ENCODE peak calls at places on chromosomes 5 and 9, in six cellular contexts. L is HepG2, V is fibroblast of lung, I is keratinocyte, S is GM23248, E is OCI-LY7. X is an unnamed sample. For H4K20me1, the result is how much of the 10 kb centered on the place peaks cover.

GRCh38 chr9:99259231-99259918 is 37.3 kb downstream of the SEC61B start:
- DNase-seq in L (no peak), V (peak), I (no peak), S (peak), E (peak), X (no peak)

GRCh38 chr5:83473344-83474169 is 2.0 kb downstream of the VCAN start:
- DNase-seq in L (no peak), V (peak), I (no peak), S (peak), E (no peak), X (peak)

GRCh38 chr9:13209498-13209897 is 70.0 kb downstream of the MPDZ start:
- DNase-seq in L (no peak), V (no peak), I (no peak), S (no peak), E (no peak), X (no peak)

GRCh38 chr5:107486489-107486888 is 184.2 kb downstream of the EFNA5 start:
- DNase-seq in L (no peak), V (no peak), I (peak), S (peak), E (no peak), X (no peak)

GRCh38 chr9:3435732-3436131 is 90.1 kb downstream of the RFX3 start:
- DNase-seq in L (no peak), V (no peak), I (no peak), S (no peak), E (no peak), X (no peak)

GRCh38 chr5:20654033-20654432 is 666.0 kb upstream of the CDH18 start:
- DNase-seq in L (no peak), V (no peak), I (no peak), S (no peak), E (no peak), X (no peak)

GRCh38 chr9:8235489-8235888 is 435.9 kb upstream of the DMAC1 start:
- DNase-seq in L (no peak), V (no peak), I (no peak), S (no peak), E (no peak), X (no peak)

GRCh38 chr9:111108946-111109345 is 70.7 kb upstream of the LPAR1 start:
- DNase-seq in L (no peak), V (peak), I (no peak), S (peak), E (no peak), X (peak)

GRCh38 chr9:97703437-97704326 is 6.5 kb upstream of the XPA start:
- DNase-seq in L (peak), V (peak), I (peak), S (peak), E (no peak), X (peak)

GRCh38 chr9:115006660-115007059 is 76.3 kb upstream of the TNFSF8 start:
- DNase-seq in L (no peak), V (peak), I (no peak), S (peak), E (no peak), X (peak)

GRCh38 chr5:78747703-78748359 is 99.3 kb upstream of the LHFPL2 start:
- DNase-seq in L (no peak), V (peak), I (no peak), S (peak), E (no peak), X (peak)

GRCh38 chr5:177084175-177084574 is 2.5 kb upstream of the FGFR4 start:
- DNase-seq in L (no peak), V (no peak), I (no peak), S (no peak), E (no peak), X (peak)

GRCh38 chr9:87973791-87974292 is 491 bp downstream of the CDK20 start:
- DNase-seq in L (no peak), V (no peak), I (no peak), S (no peak), E (no peak), X (no peak)
- H2AFZ ChIP-seq in L (no peak), V (peak), I (peak), S (peak), E (no peak), X (peak)

DNA sequence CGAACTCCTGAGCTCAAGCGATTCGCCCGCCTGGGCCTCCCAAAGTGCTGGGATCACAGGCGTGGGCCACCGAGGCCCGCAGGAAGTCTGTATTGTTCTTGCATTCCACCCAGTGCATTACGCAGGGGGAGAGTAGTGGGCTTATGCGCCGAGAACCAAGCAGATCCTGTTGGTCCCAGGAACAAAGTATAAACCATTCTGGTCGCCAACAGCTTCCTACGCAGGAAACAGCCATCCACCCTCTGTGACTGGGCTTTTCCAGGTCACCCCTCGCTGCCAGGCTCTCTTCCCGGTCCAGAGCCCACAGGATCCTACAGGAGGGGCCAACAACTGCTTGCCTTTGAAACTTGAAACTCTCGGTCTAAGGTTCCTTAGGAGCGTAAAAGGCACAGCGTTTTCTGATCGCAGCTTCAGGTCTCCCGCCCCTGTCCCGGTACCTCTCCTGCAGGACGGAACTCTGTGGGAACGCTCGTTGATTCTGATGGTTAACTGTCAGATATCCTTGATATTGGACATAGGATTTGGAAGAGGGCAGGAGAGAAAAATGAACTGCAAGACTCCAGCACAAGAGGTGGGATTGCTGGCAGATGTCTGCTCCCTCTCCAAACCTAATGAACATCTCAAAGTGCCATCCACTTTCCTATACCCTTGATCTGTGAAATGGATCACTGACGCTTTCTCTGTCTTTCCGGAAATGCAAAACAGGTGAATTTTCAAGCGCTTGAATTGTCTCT is 4.2 kb upstream of the ANXA2R start:
- DNase-seq in L (no peak), V (peak), I (no peak), S (peak), E (no peak), X (no peak)
- H4K20me1 ChIP-seq in L (under half), V (under half), I (under half), S (under half), E (under half), X (under half)

GRCh38 chr5:96247733-96248132 is 185.3 kb downstream of the PCSK1 start:
- DNase-seq in L (no peak), V (no peak), I (no peak), S (no peak), E (no peak), X (no peak)

GRCh38 chr5:96247097-96247675 is 185.9 kb downstream of the PCSK1 start:
- DNase-seq in L (no peak), V (peak), I (peak), S (peak), E (no peak), X (peak)

GRCh38 chr5:96245401-96246091 is 187.5 kb downstream of the PCSK1 start:
- DNase-seq in L (peak), V (no peak), I (no peak), S (no peak), E (no peak), X (no peak)

GRCh38 chr5:96250782-96251181 is 182.3 kb downstream of the PCSK1 start:
- DNase-seq in L (no peak), V (no peak), I (no peak), S (no peak), E (no peak), X (no peak)

DNA sequence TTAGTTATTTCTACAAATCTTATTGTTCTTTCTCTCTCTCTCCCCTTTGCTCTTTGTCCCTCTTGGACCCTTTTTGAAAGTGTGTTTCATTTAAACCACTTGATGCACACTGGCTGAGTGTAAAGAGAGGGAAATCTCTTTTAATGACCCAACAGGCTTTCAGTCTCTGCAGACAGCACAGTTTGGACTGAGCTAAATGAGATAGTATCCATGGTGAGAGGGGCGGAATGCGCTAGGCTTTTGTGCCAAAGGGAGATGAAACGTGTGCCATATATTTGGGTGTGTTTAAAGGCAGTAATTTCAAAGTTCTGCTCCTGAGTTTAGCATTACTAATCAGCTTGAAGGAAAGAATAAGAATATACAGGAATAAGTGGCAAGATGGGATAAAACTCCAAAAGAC is 184.9 kb downstream of the PCSK1 start:
- DNase-seq in L (no peak), V (no peak), I (no peak), S (peak), E (no peak), X (no peak)
- H2AFZ ChIP-seq in L (no peak), V (no peak), I (peak), S (peak), E (no peak), X (no peak)

GRCh38 chr5:34574976-34575467 is 81.1 kb upstream of the RAI14 start:
- DNase-seq in L (no peak), V (no peak), I (no peak), S (no peak), E (no peak), X (no peak)
- H4K20me1 ChIP-seq in L (under half), V (under half), I (under half), S (under half), E (under half), X (under half)

GRCh38 chr5:123921193-123921592 is 409.2 kb downstream of the CSNK1G3 start:
- DNase-seq in L (no peak), V (no peak), I (no peak), S (no peak), E (no peak), X (no peak)
- H2AFZ ChIP-seq in L (no peak), V (no peak), I (no peak), S (no peak), E (no peak), X (no peak)

GRCh38 chr5:77641963-77642589 is 3.6 kb upstream of the OTP start:
- DNase-seq in L (no peak), V (no peak), I (no peak), S (no peak), E (no peak), X (peak)

GRCh38 chr5:77639624-77640023 is 1.1 kb upstream of the OTP start:
- DNase-seq in L (no peak), V (no peak), I (no peak), S (no peak), E (no peak), X (no peak)

GRCh38 chr5:77640577-77641396 is 2.3 kb upstream of the OTP start:
- DNase-seq in L (no peak), V (no peak), I (no peak), S (no peak), E (no peak), X (peak)

GRCh38 chr5:77642915-77643653 is 4.6 kb upstream of the OTP start:
- DNase-seq in L (no peak), V (no peak), I (no peak), S (no peak), E (no peak), X (peak)

DNA sequence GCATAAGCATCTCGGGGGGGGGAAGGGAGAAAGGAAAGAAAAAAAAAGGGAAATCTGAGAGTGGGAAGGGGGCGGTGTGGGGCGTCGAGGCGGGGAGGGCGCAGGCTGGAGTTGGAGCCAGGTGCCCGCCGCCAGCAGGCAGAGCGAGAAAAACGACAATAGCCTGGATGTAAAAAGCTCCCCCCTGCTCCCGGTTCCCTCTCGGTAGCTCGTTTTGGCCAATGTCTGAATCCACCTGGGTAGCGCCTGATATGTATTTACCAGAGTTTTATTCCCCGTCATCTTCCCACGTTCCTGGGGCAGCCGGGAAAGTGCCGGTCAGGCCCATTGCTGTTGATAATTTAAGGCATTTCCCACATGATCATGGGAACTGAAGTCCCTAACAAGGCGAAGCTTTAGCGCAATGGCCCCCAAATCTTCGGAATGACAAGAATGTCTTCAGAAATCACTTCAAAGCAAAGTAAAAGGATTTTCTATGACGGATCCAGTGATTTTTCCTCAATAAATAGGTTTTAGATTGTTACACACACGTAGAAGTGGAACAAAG is 3.0 kb upstream of the OTP start:
- DNase-seq in L (no peak), V (no peak), I (no peak), S (no peak), E (no peak), X (peak)
- H4K20me1 ChIP-seq in L (under half), V (under half), I (under half), S (under half), E (under half), X (under half)

GRCh38 chr5:31361234-31361633 is 167.7 kb downstream of the CDH6 start:
- DNase-seq in L (no peak), V (peak), I (no peak), S (peak), E (no peak), X (no peak)
- H2AFZ ChIP-seq in L (no peak), V (peak), I (no peak), S (peak), E (no peak), X (peak)

DNA sequence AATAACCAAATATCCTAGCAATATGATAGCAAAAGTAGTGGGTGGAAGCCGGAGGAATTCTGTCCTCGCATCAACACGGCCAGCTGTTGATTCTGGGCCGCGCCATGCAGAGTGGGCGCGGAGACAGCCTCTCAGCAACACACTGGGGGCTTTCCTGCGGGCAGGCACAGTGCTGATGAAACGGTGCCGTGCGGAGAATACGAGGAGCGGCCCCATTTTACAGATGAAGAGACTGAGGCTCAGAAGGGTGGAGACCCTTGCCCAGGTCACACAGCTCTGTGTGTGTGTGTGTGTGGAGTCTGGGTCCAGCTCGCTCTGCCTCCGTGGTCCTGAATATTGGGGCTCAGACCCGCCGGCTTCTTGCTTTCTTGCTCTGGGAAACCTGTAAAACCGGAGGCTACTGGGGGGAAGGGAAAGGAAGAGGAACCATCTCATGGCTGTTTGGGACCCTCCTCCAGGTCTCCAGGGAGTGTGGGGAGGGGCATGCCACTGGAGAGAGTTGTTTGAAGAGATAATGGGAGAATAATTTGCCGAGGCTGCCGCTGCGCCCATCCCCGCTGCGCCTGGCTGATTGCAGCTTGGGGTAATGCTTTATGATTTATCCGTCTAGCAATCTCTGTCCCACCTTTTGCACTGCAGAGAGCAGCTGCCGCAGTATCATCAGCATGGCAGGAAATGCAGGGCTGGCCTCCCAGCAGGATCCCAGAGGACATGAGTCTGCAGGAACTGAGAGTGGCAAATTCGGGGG is 36.6 kb downstream of the NCS1 start:
- DNase-seq in L (no peak), V (no peak), I (no peak), S (no peak), E (no peak), X (peak)
- H4K20me1 ChIP-seq in L (under half), V (under half), I (under half), S (under half), E (under half), X (under half)

DNA sequence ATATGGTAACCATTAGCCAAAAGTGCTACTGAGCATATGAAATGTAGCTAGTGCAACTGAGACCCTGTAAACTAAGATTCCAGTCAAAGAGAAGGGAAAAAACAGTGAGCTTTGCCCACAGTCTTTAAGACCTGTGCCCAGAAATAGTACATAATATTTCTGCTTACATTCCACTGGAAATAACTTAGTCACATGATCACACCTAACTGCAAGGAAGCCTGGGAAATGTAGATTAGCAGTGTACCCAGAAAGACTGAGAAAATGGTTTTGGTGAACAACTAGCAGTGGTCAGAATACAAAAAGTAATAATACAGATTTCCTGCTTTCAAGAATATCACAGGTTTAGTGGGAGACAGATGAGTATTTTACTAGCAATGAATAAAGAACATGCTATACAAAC is 2.5 kb upstream of the CPLANE1 start:
- DNase-seq in L (no peak), V (no peak), I (no peak), S (no peak), E (no peak), X (no peak)
- H2AFZ ChIP-seq in L (peak), V (no peak), I (no peak), S (peak), E (no peak), X (no peak)

GRCh38 chr9:81557957-81558791 is 131.2 kb downstream of the TLE1 start:
- DNase-seq in L (no peak), V (peak), I (no peak), S (peak), E (no peak), X (no peak)
- H4K20me1 ChIP-seq in L (under half), V (under half), I (under half), S (under half), E (under half), X (under half)